ENCODE peak calls at places on chromosomes 4 and X, in eight cellular contexts. One of them, this sample, is unnamed.

GRCh38 chr4:55326629-55327028 is 19.4 kb upstream of the SRD5A3 start:
- DNase-seq in CD4-positive, alpha-beta T cell: no peak
- DNase-seq in foreskin fibroblast: no peak
- DNase-seq in SJSA1: no peak
- DNase-seq in left lung: no peak
- DNase-seq in tibial nerve: no peak
- DNase-seq in body of pancreas: no peak
- DNase-seq in activated CD4-positive, alpha-beta T cell treated with anti-CD3 and anti-CD28 coated beads for 48 hours: no peak
- DNase-seq in this sample: no peak

GRCh38 chr4:185209031-185209851 is at the start of gene SNX25:
- DNase-seq in CD4-positive, alpha-beta T cell: peak; percentile 85
- DNase-seq in foreskin fibroblast: peak; percentile 92
- DNase-seq in SJSA1: peak; percentile 84
- DNase-seq in left lung: peak; percentile 88
- DNase-seq in tibial nerve: peak; percentile 70
- DNase-seq in body of pancreas: peak; percentile 94
- DNase-seq in activated CD4-positive, alpha-beta T cell treated with anti-CD3 and anti-CD28 coated beads for 48 hours: peak; percentile 90
- DNase-seq in this sample: peak; percentile 69

GRCh38 chrX:107449490-107450175 is at the start of gene FRMPD3:
- DNase-seq in CD4-positive, alpha-beta T cell: no peak
- DNase-seq in foreskin fibroblast: peak; percentile 30
- DNase-seq in SJSA1: no peak
- DNase-seq in left lung: no peak
- DNase-seq in tibial nerve: no peak
- DNase-seq in body of pancreas: no peak
- DNase-seq in activated CD4-positive, alpha-beta T cell treated with anti-CD3 and anti-CD28 coated beads for 48 hours: peak; percentile 12
- DNase-seq in this sample: no peak

GRCh38 chr4:884259-884658 is 47.9 kb downstream of the GAK start:
- DNase-seq in CD4-positive, alpha-beta T cell: no peak
- DNase-seq in foreskin fibroblast: no peak
- DNase-seq in SJSA1: no peak
- DNase-seq in left lung: no peak
- DNase-seq in tibial nerve: no peak
- DNase-seq in body of pancreas: no peak
- DNase-seq in activated CD4-positive, alpha-beta T cell treated with anti-CD3 and anti-CD28 coated beads for 48 hours: no peak
- DNase-seq in this sample: no peak

GRCh38 chr4:185204238-185204910 is 574 bp upstream of the CFAP97 start:
- DNase-seq in CD4-positive, alpha-beta T cell: no peak
- DNase-seq in foreskin fibroblast: peak; percentile 47
- DNase-seq in SJSA1: no peak
- DNase-seq in left lung: no peak
- DNase-seq in tibial nerve: no peak
- DNase-seq in body of pancreas: no peak
- DNase-seq in activated CD4-positive, alpha-beta T cell treated with anti-CD3 and anti-CD28 coated beads for 48 hours: no peak
- DNase-seq in this sample: no peak

GRCh38 chr4:158253350-158253980 is 43.2 kb downstream of the TMEM144 start:
- DNase-seq in CD4-positive, alpha-beta T cell: no peak
- DNase-seq in foreskin fibroblast: peak; percentile 82
- DNase-seq in SJSA1: no peak
- DNase-seq in left lung: no peak
- DNase-seq in tibial nerve: no peak
- DNase-seq in body of pancreas: peak; percentile 71
- DNase-seq in activated CD4-positive, alpha-beta T cell treated with anti-CD3 and anti-CD28 coated beads for 48 hours: peak; percentile 53
- DNase-seq in this sample: no peak

GRCh38 chr4:109359040-109359646 is 56.7 kb upstream of the COL25A1 start:
- DNase-seq in CD4-positive, alpha-beta T cell: no peak
- DNase-seq in foreskin fibroblast: no peak
- DNase-seq in SJSA1: no peak
- DNase-seq in left lung: no peak
- DNase-seq in tibial nerve: no peak
- DNase-seq in body of pancreas: no peak
- DNase-seq in activated CD4-positive, alpha-beta T cell treated with anti-CD3 and anti-CD28 coated beads for 48 hours: peak; percentile 8
- DNase-seq in this sample: no peak

GRCh38 chr4:69832326-69833030 is 27.5 kb downstream of the SULT1E1 start:
- DNase-seq in CD4-positive, alpha-beta T cell: no peak
- DNase-seq in foreskin fibroblast: no peak
- DNase-seq in SJSA1: no peak
- DNase-seq in left lung: no peak
- DNase-seq in tibial nerve: no peak
- DNase-seq in body of pancreas: peak; percentile 43
- DNase-seq in activated CD4-positive, alpha-beta T cell treated with anti-CD3 and anti-CD28 coated beads for 48 hours: no peak
- DNase-seq in this sample: no peak

GRCh38 chr4:153610623-153611376 is 73.3 kb upstream of the TLR2 start:
- DNase-seq in CD4-positive, alpha-beta T cell: no peak
- DNase-seq in foreskin fibroblast: peak; percentile 8
- DNase-seq in SJSA1: no peak
- DNase-seq in left lung: no peak
- DNase-seq in tibial nerve: no peak
- DNase-seq in body of pancreas: no peak
- DNase-seq in activated CD4-positive, alpha-beta T cell treated with anti-CD3 and anti-CD28 coated beads for 48 hours: no peak
- DNase-seq in this sample: no peak

GRCh38 chrX:19879742-19880378 is 7.5 kb downstream of the SH3KBP1 start:
- DNase-seq in CD4-positive, alpha-beta T cell: no peak
- DNase-seq in foreskin fibroblast: no peak
- DNase-seq in SJSA1: no peak
- DNase-seq in left lung: no peak
- DNase-seq in tibial nerve: no peak
- DNase-seq in body of pancreas: no peak
- DNase-seq in activated CD4-positive, alpha-beta T cell treated with anti-CD3 and anti-CD28 coated beads for 48 hours: peak; percentile 9
- DNase-seq in this sample: no peak

GRCh38 chr4:156362581-156362980 is 408.9 kb upstream of the CTSO start:
- DNase-seq in CD4-positive, alpha-beta T cell: no peak
- DNase-seq in foreskin fibroblast: peak; percentile 71
- DNase-seq in SJSA1: no peak
- DNase-seq in left lung: no peak
- DNase-seq in tibial nerve: no peak
- DNase-seq in body of pancreas: no peak
- DNase-seq in activated CD4-positive, alpha-beta T cell treated with anti-CD3 and anti-CD28 coated beads for 48 hours: no peak
- DNase-seq in this sample: no peak

GRCh38 chrX:14344172-14344940 is 185.0 kb upstream of the GLRA2 start:
- DNase-seq in CD4-positive, alpha-beta T cell: no peak
- DNase-seq in foreskin fibroblast: no peak
- DNase-seq in SJSA1: no peak
- DNase-seq in left lung: no peak
- DNase-seq in tibial nerve: no peak
- DNase-seq in body of pancreas: no peak
- DNase-seq in activated CD4-positive, alpha-beta T cell treated with anti-CD3 and anti-CD28 coated beads for 48 hours: no peak
- DNase-seq in this sample: no peak

GRCh38 chr4:119046263-119046662 is 89.4 kb upstream of the MYOZ2 start:
- DNase-seq in CD4-positive, alpha-beta T cell: no peak
- DNase-seq in foreskin fibroblast: peak; percentile 53
- DNase-seq in SJSA1: no peak
- DNase-seq in left lung: peak; percentile 58
- DNase-seq in tibial nerve: no peak
- DNase-seq in body of pancreas: no peak
- DNase-seq in activated CD4-positive, alpha-beta T cell treated with anti-CD3 and anti-CD28 coated beads for 48 hours: no peak
- DNase-seq in this sample: peak; percentile 97

GRCh38 chrX:47060708-47061107 is 17.5 kb upstream of the RGN start:
- DNase-seq in CD4-positive, alpha-beta T cell: no peak
- DNase-seq in foreskin fibroblast: no peak
- DNase-seq in SJSA1: no peak
- DNase-seq in left lung: no peak
- DNase-seq in tibial nerve: no peak
- DNase-seq in body of pancreas: no peak
- DNase-seq in activated CD4-positive, alpha-beta T cell treated with anti-CD3 and anti-CD28 coated beads for 48 hours: no peak
- DNase-seq in this sample: no peak

GRCh38 chr4:2417765-2418651 is at the start of gene ZFYVE28:
- DNase-seq in CD4-positive, alpha-beta T cell: no peak
- DNase-seq in foreskin fibroblast: peak; percentile 63
- DNase-seq in SJSA1: no peak
- DNase-seq in left lung: no peak
- DNase-seq in tibial nerve: no peak
- DNase-seq in body of pancreas: peak; percentile 11
- DNase-seq in activated CD4-positive, alpha-beta T cell treated with anti-CD3 and anti-CD28 coated beads for 48 hours: no peak
- DNase-seq in this sample: no peak

GRCh38 chrX:136823175-136823574 is 42.4 kb upstream of the ARHGEF6 start:
- DNase-seq in CD4-positive, alpha-beta T cell: no peak
- DNase-seq in foreskin fibroblast: peak; percentile 69
- DNase-seq in SJSA1: no peak
- DNase-seq in left lung: no peak
- DNase-seq in tibial nerve: no peak
- DNase-seq in body of pancreas: no peak
- DNase-seq in activated CD4-positive, alpha-beta T cell treated with anti-CD3 and anti-CD28 coated beads for 48 hours: no peak
- DNase-seq in this sample: no peak